ENCODE peak calls at places on chromosomes 16 and 17, in four cellular contexts. G is IMR-90, Y is fibroblast of the aortic adventitia, T is adrenal gland. I is an unnamed sample.

GRCh38 chr16:86664518-86665318 is 86.4 kb downstream of the FOXL1 start:
- DNase-seq in Y (peak), G (peak), T (no peak), I (peak)

GRCh38 chr17:19753661-19754463 is 5.8 kb upstream of the ALDH3A1 start:
- DNase-seq in T (peak), G (no peak), Y (no peak), I (peak)

GRCh38 chr17:43851744-43852143 is 4.8 kb downstream of the CD300LG start:
- DNase-seq in Y (no peak), T (no peak), G (no peak), I (no peak)

GRCh38 chr17:1997146-1997586 is 28.0 kb downstream of the RTN4RL1 start:
- DNase-seq in G (no peak), Y (no peak), T (no peak), I (no peak)

GRCh38 chr16:11354733-11355574 is 9.7 kb downstream of the RMI2 start:
- DNase-seq in Y (peak), T (peak), G (peak), I (peak)

GRCh38 chr16:69494993-69495392 is 70.6 kb downstream of the CYB5B start:
- DNase-seq in Y (no peak), T (no peak), G (no peak), I (no peak)

GRCh38 chr16:1538804-1539520 is 5.5 kb downstream of the TMEM204 start:
- DNase-seq in G (no peak), Y (no peak), T (no peak), I (no peak)

GRCh38 chr16:27735031-27735430 is 185.1 kb downstream of the KATNIP start:
- DNase-seq in Y (no peak), T (no peak), G (no peak), I (no peak)

GRCh38 chr16:88699180-88699579 is 7.0 kb downstream of the RNF166 start:
- DNase-seq in T (no peak), Y (no peak), G (no peak), I (no peak)

GRCh38 chr16:12228607-12229499 is 252.3 kb downstream of the SNX29 start:
- DNase-seq in T (peak), G (peak), Y (peak), I (peak)

DNA sequence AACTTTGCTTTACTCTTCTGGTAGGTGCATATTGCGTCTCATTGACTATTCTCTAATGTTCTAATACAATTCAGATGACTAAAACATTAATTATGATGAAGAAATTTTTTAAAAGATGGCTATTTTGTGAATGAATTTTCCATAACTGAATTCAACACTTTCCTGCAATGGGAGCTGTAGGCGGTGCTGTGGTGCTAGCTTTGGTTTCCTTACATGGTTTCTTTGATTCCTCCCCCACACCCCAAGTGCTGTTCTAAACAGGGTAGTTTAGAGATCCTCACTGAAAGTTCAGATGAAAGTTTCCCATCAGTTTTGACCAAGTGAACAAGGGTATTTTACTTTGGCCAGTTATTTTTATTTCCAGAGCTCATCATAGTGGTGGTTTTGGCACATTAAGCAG is 26.0 kb upstream of the MRC2 start:
- DNase-seq in G (no peak), T (no peak), Y (peak), I (peak)
- TF ChIP-seq CTCF in G (no peak), T (no peak), Y (peak), I (peak)

DNA sequence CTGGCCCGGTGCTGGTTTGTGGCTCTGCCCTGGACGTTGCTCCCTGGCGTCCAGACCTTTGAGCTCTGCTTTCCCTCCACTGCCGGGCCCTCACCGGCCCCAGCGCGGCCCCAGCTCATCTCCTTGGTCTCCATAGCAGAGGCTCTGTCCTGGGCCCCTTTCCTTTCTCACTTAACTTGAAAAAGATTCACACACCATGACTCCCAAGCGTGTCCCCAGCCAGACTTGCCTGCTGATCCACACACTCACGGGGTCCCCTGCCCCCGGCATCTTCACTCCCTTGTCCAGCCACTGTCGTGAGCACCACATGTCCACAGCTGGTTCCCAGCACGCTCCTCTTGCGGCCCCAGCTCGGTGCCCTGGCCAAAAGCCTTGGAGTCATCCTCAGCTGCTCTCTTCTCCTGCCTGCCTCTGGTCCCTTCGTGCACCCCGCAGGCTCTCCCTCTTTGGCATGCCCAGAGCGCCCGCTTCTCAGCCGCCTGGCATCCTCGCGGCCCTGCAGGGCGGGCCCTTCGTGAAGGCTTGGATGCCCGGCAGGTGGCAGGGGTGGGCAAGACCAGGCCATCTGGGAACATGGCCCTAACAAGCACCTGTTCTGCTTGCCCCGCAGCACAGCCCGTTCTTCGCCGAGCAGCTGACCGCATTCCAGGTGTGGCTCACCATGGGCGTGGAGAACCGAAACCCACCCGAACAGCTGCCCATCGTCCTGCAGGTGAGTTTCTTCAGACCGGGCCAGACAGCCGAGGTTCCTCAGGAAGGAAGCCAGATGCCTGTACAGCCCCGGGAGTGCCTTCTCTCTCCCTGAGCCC is 145.6 kb upstream of the CHMP6 start:
- DNase-seq in Y (no peak), G (no peak), T (no peak), I (no peak)
- TF ChIP-seq CTCF in Y (no peak), G (no peak), T (no peak), I (no peak)

GRCh38 chr16:75471723-75472634 is 7.5 kb upstream of the TMEM170A start:
- DNase-seq in Y (peak), T (peak), G (peak), I (peak)
- TF ChIP-seq CTCF in Y (peak), T (peak), G (peak), I (peak)

GRCh38 chr16:53822936-53823529 is 119.1 kb downstream of the FTO start:
- DNase-seq in G (no peak), Y (peak), T (no peak), I (peak)

GRCh38 chr16:53826658-53827057 is 122.7 kb downstream of the FTO start:
- DNase-seq in Y (no peak), T (no peak), G (no peak), I (no peak)

GRCh38 chr16:53817812-53818211 is 113.9 kb downstream of the FTO start:
- DNase-seq in G (peak), Y (peak), T (no peak), I (peak)

GRCh38 chr16:53821487-53821886 is 117.5 kb downstream of the FTO start:
- DNase-seq in Y (peak), T (no peak), G (peak), I (peak)

DNA sequence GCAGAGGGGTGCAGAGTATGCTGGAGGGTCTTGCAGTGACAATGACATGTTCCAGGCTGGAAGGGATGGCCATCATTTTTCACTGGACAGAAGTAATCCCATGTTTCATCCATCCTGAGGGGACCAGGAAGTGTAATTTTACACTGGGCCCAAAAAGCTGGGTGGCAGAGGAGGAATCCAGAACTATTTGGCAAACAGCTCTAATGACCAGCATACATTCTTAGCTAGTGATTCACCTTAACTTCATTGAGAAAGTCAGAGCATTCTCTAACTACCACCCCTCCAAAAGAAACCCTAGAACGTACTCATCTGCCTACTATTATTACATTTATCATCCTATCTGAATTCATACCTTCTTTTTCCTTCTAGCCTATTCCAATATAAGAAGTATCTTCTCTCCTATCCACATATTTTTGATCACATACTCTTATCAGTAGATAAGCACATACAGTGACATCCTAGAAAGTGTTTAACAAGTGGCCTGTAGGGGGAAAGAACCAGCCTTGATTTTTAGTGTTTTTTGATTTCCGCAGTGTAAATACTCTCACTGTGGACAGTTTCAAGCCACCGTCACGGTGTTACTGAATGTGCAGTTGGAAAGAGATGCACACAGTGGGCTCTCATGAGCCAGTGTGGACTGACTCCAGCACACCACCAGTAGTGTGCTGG is 118.1 kb downstream of the FTO start:
- DNase-seq in T (no peak), G (peak), Y (peak), I (peak)
- TF ChIP-seq CTCF in T (no peak), G (no peak), Y (no peak), I (peak)

DNA sequence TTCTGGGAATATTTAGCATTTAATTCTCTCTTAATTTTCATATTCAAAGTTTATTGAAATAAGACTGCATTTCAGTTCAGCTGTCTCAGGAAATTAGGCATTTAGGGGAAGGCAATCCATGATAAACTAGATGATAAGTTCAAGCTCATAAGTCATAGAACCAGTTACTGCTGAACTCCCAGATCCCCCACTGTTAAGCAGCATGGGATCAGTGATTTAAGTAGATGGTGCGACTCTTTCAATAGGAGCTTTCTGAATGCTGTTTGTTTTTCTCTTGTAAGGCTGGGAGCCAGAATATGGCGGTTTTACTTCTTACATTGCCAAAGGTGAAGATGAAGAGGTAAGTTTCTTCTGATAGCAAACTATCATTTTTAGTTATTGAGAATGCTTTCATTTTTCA is 23.9 kb downstream of the OGFOD1 start:
- DNase-seq in G (no peak), Y (no peak), T (no peak), I (no peak)
- TF ChIP-seq CTCF in G (no peak), Y (no peak), T (no peak), I (no peak)

I was measured in AG10803.